ENCODE peak calls at places on chromosomes 11 and 22, in five cellular contexts. M is cardiac septum, O is NCI-H82, B is NCI-H1417, H is transverse colon. S is an unnamed sample.

GRCh38 chr11:67293090-67293489 is 4.0 kb downstream of the ANKRD13D start:
- DNase-seq in M (no peak), O (no peak), B (no peak), H (no peak), S (no peak)

GRCh38 chr11:123351375-123351774 is 78.7 kb upstream of the GRAMD1B start:
- DNase-seq in M (no peak), O (peak), B (peak), H (no peak), S (no peak)

GRCh38 chr11:66718320-66718971 is 10.6 kb downstream of the SPTBN2 start:
- DNase-seq in M (no peak), O (no peak), B (peak), H (peak), S (peak)

GRCh38 chr22:37672920-37673453 is 2.4 kb upstream of the LGALS1 start:
- DNase-seq in M (no peak), O (no peak), B (no peak), H (peak), S (no peak)

GRCh38 chr11:114078423-114078822 is 18.9 kb downstream of the ZBTB16 start:
- DNase-seq in M (peak), O (no peak), B (peak), H (no peak), S (peak)

GRCh38 chr11:47152953-47153950 is 23.4 kb downstream of the ARFGAP2 start:
- DNase-seq in M (peak), O (peak), B (peak), H (peak), S (peak)

GRCh38 chr11:108970221-108970991 is 305.5 kb downstream of the DDX10 start:
- DNase-seq in M (no peak), O (no peak), B (no peak), H (no peak), S (no peak)

GRCh38 chr11:64176751-64177150 is 9.2 kb upstream of the STIP1 start:
- DNase-seq in M (no peak), O (no peak), B (no peak), H (no peak), S (no peak)

GRCh38 chr11:32575070-32575469 is 8.6 kb upstream of the EIF3M start:
- DNase-seq in M (no peak), O (no peak), B (no peak), H (no peak), S (no peak)

GRCh38 chr11:32333335-32333991 is 101.9 kb downstream of the WT1 start:
- DNase-seq in M (no peak), O (no peak), B (peak), H (peak), S (peak)

GRCh38 chr11:64622681-64623080 is 31.7 kb downstream of the SLC22A12 start:
- DNase-seq in M (no peak), O (no peak), B (no peak), H (no peak), S (no peak)

GRCh38 chr11:63829823-63830489 is 9.0 kb upstream of the MARK2 start:
- DNase-seq in M (no peak), O (peak), B (no peak), H (no peak), S (no peak)

GRCh38 chr11:20762112-20762511 is 92.7 kb downstream of the NELL1 start:
- DNase-seq in M (no peak), O (no peak), B (peak), H (no peak), S (no peak)

GRCh38 chr11:64035581-64035980 is at the start of gene FLRT1:
- DNase-seq in M (no peak), O (peak), B (peak), H (no peak), S (no peak)

GRCh38 chr11:83613767-83614121 is 327.6 kb upstream of the CCDC90B start:
- DNase-seq in M (no peak), O (no peak), B (no peak), H (no peak), S (no peak)

S was measured in small intestine.